ENCODE peak calls at places on chromosomes 7 and 10, in six cellular contexts. D is left cardiac atrium; K is activated T-helper 1 cell treated with anti-CD3 and anti-CD28 coated beads, Interleukin-12 subunit alpha, Interleukin-12 subunit beta, Interleukin-2, Interleukin-4 antibody, amounts not matched to agents 30 ng/mL and 10 ng/mL and 1 ng/mL, durations not matched to agents 14 hours and 24 hours and 36 hours; Z is stimulated activated CD4-positive, alpha-beta T cell treated with anti-CD3 and anti-CD28 coated beads, Interleukin-1b, Interleukin-23, amount 100 ng/mL, for 48 hours; W is amniotic stem cell; N is occipital lobe. G is an unnamed sample.
A peak's percentile ranks its signal among the peaks of the same experiment; 100 is the strongest.

GRCh38 chr10:69043931-69044531 is 43.9 kb upstream of the SRGN start:
- DNase-seq in D (no peak), K (no peak), Z (peak; percentile 30), W (no peak), N (no peak), G (peak; percentile 73)

GRCh38 chr7:110983822-110984456 is 107.0 kb upstream of the LRRN3 start:
- DNase-seq in D (no peak), K (no peak), Z (no peak), W (no peak), N (no peak), G (no peak)

GRCh38 chr7:90244565-90244908 is 437 bp upstream of the CFAP69 start:
- DNase-seq in D (no peak), K (no peak), Z (no peak), W (no peak), N (no peak), G (no peak)

GRCh38 chr10:107740962-107741690 is 576.6 kb upstream of the SORCS1 start:
- DNase-seq in D (no peak), K (no peak), Z (no peak), W (no peak), N (no peak), G (no peak)

GRCh38 chr10:122471531-122472177 is 10.3 kb downstream of the HTRA1 start:
- DNase-seq in D (no peak), K (no peak), Z (no peak), W (no peak), N (no peak), G (no peak)

GRCh38 chr10:36606234-36606839 is 519.1 kb upstream of the ANKRD30A start:
- DNase-seq in D (no peak), K (no peak), Z (no peak), W (peak; percentile 0), N (no peak), G (no peak)

GRCh38 chr7:147412782-147413186 is 1177.8 kb upstream of the C7orf33 start:
- DNase-seq in D (no peak), K (no peak), Z (no peak), W (peak; percentile 29), N (no peak), G (no peak)

GRCh38 chr10:73234695-73235094 is 12.4 kb downstream of the DNAJC9 start:
- DNase-seq in D (no peak), K (no peak), Z (no peak), W (no peak), N (no peak), G (no peak)